ENCODE peak calls at places on chromosome 14, in five cellular contexts. Y, I, L, O and W are unnamed samples.

GRCh38 chr14:91660790-91661189 is 71.1 kb downstream of the CATSPERB start:
- DNase-seq in I (no peak), O (no peak), L (no peak), Y (no peak), W (no peak)

GRCh38 chr14:96197969-96198368 is 6.7 kb upstream of the BDKRB2 start:
- DNase-seq in O (no peak), I (no peak), Y (no peak), L (no peak), W (no peak)

GRCh38 chr14:78340250-78340649 is 170.1 kb downstream of the NRXN3 start:
- DNase-seq in I (no peak), O (no peak), L (no peak), Y (no peak), W (no peak)

GRCh38 chr14:74579447-74580274 is 32.4 kb downstream of the LTBP2 start:
- DNase-seq in L (peak), I (no peak), Y (peak), O (peak), W (peak)

GRCh38 chr14:106605548-106606448 is 1079.4 kb downstream of the TMEM121 start:
- DNase-seq in I (no peak), L (peak), Y (peak), O (no peak), W (no peak)

GRCh38 chr14:98014851-98015615 is 1217.9 kb downstream of the VRK1 start:
- DNase-seq in I (no peak), L (no peak), Y (no peak), O (no peak), W (no peak)

GRCh38 chr14:77562681-77563080 is 53.8 kb downstream of the SPTLC2 start:
- DNase-seq in O (peak), I (no peak), Y (no peak), L (no peak), W (no peak)

GRCh38 chr14:61744239-61744638 is 18.0 kb upstream of the SNAPC1 start:
- DNase-seq in L (no peak), O (no peak), Y (no peak), I (peak), W (no peak)

GRCh38 chr14:37343307-37344094 is 145.8 kb downstream of the MIPOL1 start:
- DNase-seq in L (no peak), Y (no peak), O (peak), I (no peak), W (no peak)

GRCh38 chr14:96224480-96225096 is 19.9 kb downstream of the BDKRB2 start:
- DNase-seq in I (no peak), O (no peak), Y (no peak), L (no peak), W (no peak)

GRCh38 chr14:68822132-68822651 is 29.3 kb upstream of the ZFP36L1 start:
- DNase-seq in I (no peak), O (no peak), Y (no peak), L (peak), W (no peak)

GRCh38 chr14:94773017-94773681 is 3.2 kb upstream of the GSC start:
- DNase-seq in Y (no peak), O (no peak), I (peak), L (peak), W (no peak)

GRCh38 chr14:94398536-94398935 is 10.1 kb upstream of the SERPINA1 start:
- DNase-seq in L (no peak), O (no peak), I (no peak), Y (no peak), W (no peak)

GRCh38 chr14:31420013-31420318 is 384 bp downstream of the HEATR5A start:
- DNase-seq in Y (peak), L (peak), I (peak), O (no peak), W (no peak)

DNA sequence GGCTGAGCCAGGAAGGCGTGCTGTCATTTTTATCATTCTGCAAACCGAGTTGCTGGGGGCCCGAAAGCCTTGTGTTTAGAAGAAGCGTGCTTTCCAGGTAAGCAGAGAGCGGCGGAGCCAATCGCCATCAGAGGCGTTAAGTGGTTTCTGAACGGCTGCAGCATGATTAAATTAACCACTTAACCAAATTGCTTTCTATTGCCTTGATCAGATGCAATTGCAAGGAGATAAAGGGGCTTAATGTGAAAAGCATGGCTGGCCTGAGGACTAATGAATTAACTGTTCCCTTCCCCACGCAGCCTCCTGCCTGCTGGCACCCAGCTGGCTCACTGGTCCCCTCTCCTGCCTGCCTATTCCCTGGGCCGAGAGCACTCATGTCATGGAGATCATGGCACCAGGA is 36.6 kb upstream of the CHGA start:
- DNase-seq in O (no peak), L (no peak), I (no peak), Y (no peak), W (no peak)
- TF ChIP-seq CTCF in O (no peak), L (no peak), I (no peak), Y (no peak), W (no peak)

GRCh38 chr14:51701956-51702355 is 50.2 kb downstream of the FRMD6 start:
- DNase-seq in I (no peak), L (no peak), Y (no peak), O (no peak), W (no peak)

GRCh38 chr14:51697848-51698247 is 46.1 kb downstream of the FRMD6 start:
- DNase-seq in L (no peak), Y (no peak), I (no peak), O (no peak), W (no peak)

GRCh38 chr14:51704465-51705050 is 52.8 kb downstream of the FRMD6 start:
- DNase-seq in L (no peak), Y (no peak), I (no peak), O (no peak), W (no peak)

DNA sequence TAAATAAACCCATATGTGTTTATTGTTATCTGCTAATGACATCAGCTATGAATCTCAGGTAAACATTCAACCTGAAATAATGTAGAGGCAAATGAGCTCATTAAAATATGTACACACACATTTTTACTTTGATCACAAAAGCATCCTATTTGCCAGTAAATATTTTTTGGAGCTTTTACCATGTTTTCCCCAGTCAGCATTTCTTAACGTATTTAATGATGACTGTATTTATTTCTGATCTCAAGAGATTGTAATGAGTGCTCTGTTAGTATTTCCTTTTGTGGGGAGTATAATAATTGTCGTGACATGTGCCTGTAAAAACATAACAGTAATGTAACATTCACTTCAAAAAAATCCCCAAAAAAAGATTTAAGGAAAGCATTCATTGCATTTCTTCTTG is 52.1 kb downstream of the FRMD6 start:
- DNase-seq in Y (no peak), I (no peak), O (no peak), L (no peak), W (no peak)
- TF ChIP-seq CTCF in Y (no peak), I (no peak), O (no peak), L (no peak), W (no peak)

GRCh38 chr14:102154121-102154520 is 14.4 kb downstream of the WDR20 start:
- DNase-seq in L (no peak), O (no peak), I (no peak), Y (no peak), W (no peak)
- TF ChIP-seq CTCF in L (no peak), O (no peak), I (no peak), Y (no peak), W (no peak)

GRCh38 chr14:43795600-43796228 is 711.4 kb downstream of the FSCB start:
- DNase-seq in O (no peak), Y (no peak), L (no peak), I (no peak), W (no peak)
- TF ChIP-seq CTCF in O (peak), Y (no peak), L (no peak), I (no peak), W (peak)

GRCh38 chr14:32512813-32513212 is 183.7 kb downstream of the AKAP6 start:
- DNase-seq in I (no peak), Y (no peak), O (no peak), L (no peak), W (no peak)
- TF ChIP-seq CTCF in I (no peak), Y (no peak), O (no peak), L (no peak), W (no peak)

GRCh38 chr14:24690492-24690891 is 56.5 kb upstream of the GZMB start:
- DNase-seq in I (no peak), Y (peak), L (peak), O (no peak), W (no peak)
- TF ChIP-seq CTCF in I (no peak), Y (no peak), L (peak), O (no peak), W (no peak)

GRCh38 chr14:60327447-60328331 is 78.7 kb downstream of the PPM1A start:
- DNase-seq in I (no peak), Y (peak), L (peak), O (no peak), W (no peak)
- TF ChIP-seq CTCF in I (no peak), Y (no peak), L (no peak), O (no peak), W (peak)

DNA sequence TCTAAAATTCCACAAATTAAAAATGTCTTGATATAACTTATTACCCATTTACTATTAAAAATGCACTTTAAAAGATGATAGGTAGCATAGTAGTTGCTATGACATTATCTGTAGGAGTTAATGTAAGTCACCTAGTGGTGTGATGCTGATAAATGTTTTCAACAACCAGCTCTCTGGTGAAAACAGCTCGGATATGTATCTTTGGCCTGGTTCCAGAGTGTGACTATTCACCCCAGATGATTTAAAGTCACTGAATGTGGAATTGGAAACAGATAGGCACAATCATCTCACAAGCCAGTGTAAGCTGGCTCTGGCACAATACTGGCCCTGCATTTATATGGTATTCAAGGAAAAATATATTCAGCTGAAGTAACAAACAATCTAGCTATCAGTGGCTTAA is 9.2 kb upstream of the CCDC196 start:
- DNase-seq in I (no peak), L (no peak), Y (no peak), O (no peak), W (no peak)
- TF ChIP-seq CTCF in I (no peak), L (no peak), Y (no peak), O (no peak), W (peak)